ENCODE peak calls at places on chromosome 7, in seven cellular contexts. Q is NCI-H82, J is adipocyte, F is MM.1S, I is H54, H is NCI-H2081, S is cerebellum. B is an unnamed sample.

GRCh38 chr7:4726051-4726450 is 44.0 kb downstream of the FOXK1 start:
- DNase-seq in I (no peak), S (no peak), J (no peak), Q (no peak), H (no peak), F (no peak), B (no peak)

GRCh38 chr7:127650842-127651555 is 995 bp upstream of the SND1 start:
- DNase-seq in F (peak), I (no peak), J (no peak), H (peak), Q (peak), S (peak), B (peak)

GRCh38 chr7:80078159-80078731 is 56.4 kb upstream of the GNAI1 start:
- DNase-seq in F (peak), Q (no peak), J (peak), H (no peak), I (no peak), S (no peak), B (no peak)

GRCh38 chr7:154842608-154843007 is 160.3 kb downstream of the PAXIP1 start:
- DNase-seq in F (no peak), H (no peak), J (no peak), I (no peak), Q (no peak), S (no peak), B (no peak)

GRCh38 chr7:20783716-20784310 is 2.9 kb downstream of the SP8 start:
- DNase-seq in I (no peak), H (peak), Q (peak), S (no peak), J (peak), F (no peak), B (peak)

GRCh38 chr7:6482307-6482706 is 34.6 kb upstream of the DAGLB start:
- DNase-seq in S (no peak), J (no peak), H (no peak), Q (no peak), F (no peak), I (no peak), B (no peak)

GRCh38 chr7:35477609-35478008 is 217.3 kb downstream of the HERPUD2 start:
- DNase-seq in Q (no peak), H (no peak), S (no peak), I (no peak), J (no peak), F (no peak), B (no peak)

GRCh38 chr7:69516208-69516820 is 82.0 kb upstream of the AUTS2 start:
- DNase-seq in Q (no peak), I (no peak), J (no peak), H (no peak), S (no peak), F (no peak), B (no peak)

GRCh38 chr7:50463035-50463434 is 12.9 kb upstream of the FIGNL1 start:
- DNase-seq in Q (no peak), H (no peak), S (no peak), F (no peak), I (no peak), J (no peak), B (no peak)

GRCh38 chr7:131159961-131160361 is 167.7 kb upstream of the MKLN1 start:
- DNase-seq in S (no peak), H (peak), Q (no peak), F (no peak), I (no peak), J (peak), B (no peak)

GRCh38 chr7:95865716-95866371 is 93.5 kb downstream of the DYNC1I1 start:
- DNase-seq in J (peak), I (no peak), F (no peak), S (no peak), Q (peak), H (no peak), B (peak)

GRCh38 chr7:34133356-34133982 is 228.1 kb downstream of the BMPER start:
- DNase-seq in S (no peak), J (peak), H (no peak), F (no peak), Q (peak), I (peak), B (peak)

GRCh38 chr7:99386584-99387238 is 12.2 kb downstream of the ARPC1B start:
- DNase-seq in H (no peak), Q (peak), I (no peak), S (no peak), J (peak), F (peak), B (peak)

GRCh38 chr7:35805876-35806275 is 5.0 kb downstream of the SEPTIN7 start:
- DNase-seq in S (peak), I (no peak), Q (no peak), J (peak), H (no peak), F (no peak), B (no peak)

GRCh38 chr7:233456-234035 is 41.2 kb downstream of the FAM20C start:
- DNase-seq in S (no peak), J (no peak), I (no peak), Q (no peak), H (no peak), F (no peak), B (peak)

GRCh38 chr7:108456845-108457540 is 757 bp upstream of the NRCAM start:
- DNase-seq in F (no peak), H (no peak), J (peak), I (no peak), S (no peak), Q (no peak), B (no peak)

GRCh38 chr7:108002726-108003590 is at the start of gene LAMB1:
- DNase-seq in H (peak), I (peak), J (peak), Q (peak), S (peak), F (no peak), B (peak)

GRCh38 chr7:16347461-16348192 is 73.7 kb downstream of the CRPPA start:
- DNase-seq in S (no peak), Q (peak), I (no peak), J (no peak), F (no peak), H (no peak), B (peak)

GRCh38 chr7:38704751-38705150 is 73.6 kb upstream of the AMPH start:
- DNase-seq in F (no peak), J (peak), I (no peak), S (no peak), H (no peak), Q (no peak), B (no peak)

GRCh38 chr7:157000047-157000726 is 10.3 kb downstream of the MNX1 start:
- DNase-seq in J (no peak), F (peak), Q (no peak), S (no peak), I (no peak), H (no peak), B (no peak)

GRCh38 chr7:135160098-135160857 is 10.2 kb downstream of the CYREN start:
- DNase-seq in Q (no peak), F (peak), I (no peak), H (no peak), J (peak), S (no peak), B (peak)

GRCh38 chr7:115019882-115020605 is 98.2 kb downstream of the MDFIC start:
- DNase-seq in I (no peak), S (no peak), Q (peak), H (no peak), J (no peak), F (no peak), B (no peak)

GRCh38 chr7:19538036-19538435 is 170.8 kb downstream of the POLR1F start:
- DNase-seq in F (no peak), Q (peak), S (no peak), J (peak), H (no peak), I (no peak), B (peak)

GRCh38 chr7:16590424-16590823 is 55.1 kb downstream of the ANKMY2 start:
- DNase-seq in F (no peak), Q (peak), H (no peak), I (no peak), S (peak), J (no peak), B (no peak)

GRCh38 chr7:3232228-3232627 is 68.8 kb upstream of the SDK1 start:
- DNase-seq in H (no peak), F (no peak), S (no peak), I (no peak), J (peak), Q (no peak), B (no peak)

GRCh38 chr7:85125679-85126078 is 61.2 kb downstream of the SEMA3D start:
- DNase-seq in H (no peak), S (no peak), J (peak), F (no peak), I (no peak), Q (peak), B (peak)

GRCh38 chr7:132455306-132455705 is 121.0 kb downstream of the PLXNA4 start:
- DNase-seq in Q (peak), H (no peak), S (no peak), F (no peak), I (no peak), J (no peak), B (no peak)

GRCh38 chr7:50697686-50698085 is 85.0 kb downstream of the GRB10 start:
- DNase-seq in J (no peak), Q (peak), S (no peak), H (no peak), I (no peak), F (no peak), B (no peak)

GRCh38 chr7:32167256-32167655 is 97.0 kb upstream of the PDE1C start:
- DNase-seq in H (no peak), Q (no peak), F (no peak), I (no peak), S (no peak), J (no peak), B (no peak)

GRCh38 chr7:61111-61510 is 131.3 kb upstream of the FAM20C start:
- DNase-seq in I (no peak), S (no peak), Q (no peak), F (no peak), J (no peak), H (no peak), B (no peak)

GRCh38 chr7:35993663-35994622 is 159.1 kb upstream of the EEPD1 start:
- DNase-seq in I (no peak), J (peak), F (no peak), Q (no peak), H (no peak), S (no peak), B (no peak)

GRCh38 chr7:70530191-70530590 is 601.8 kb upstream of the GALNT17 start:
- DNase-seq in I (no peak), F (no peak), Q (peak), S (no peak), H (no peak), J (no peak), B (no peak)

GRCh38 chr7:107643407-107643806 is 17.2 kb upstream of the SLC26A4 start:
- DNase-seq in Q (no peak), H (no peak), S (no peak), I (peak), J (peak), F (no peak), B (no peak)

GRCh38 chr7:157528785-157529341 is 192.1 kb downstream of the DNAJB6 start:
- DNase-seq in J (no peak), S (no peak), Q (no peak), I (no peak), H (no peak), F (no peak), B (no peak)

GRCh38 chr7:67438174-67438837 is 441.7 kb downstream of the TYW1 start:
- DNase-seq in I (no peak), Q (no peak), S (no peak), J (no peak), H (no peak), F (no peak), B (no peak)

GRCh38 chr7:30166841-30167235 is 32.1 kb downstream of the MTURN start:
- DNase-seq in Q (no peak), S (no peak), J (no peak), I (no peak), H (no peak), F (no peak), B (no peak)

GRCh38 chr7:135204271-135204872 is 7.0 kb downstream of the WDR91 start:
- DNase-seq in S (no peak), F (no peak), J (no peak), I (no peak), H (no peak), Q (no peak), B (no peak)

GRCh38 chr7:33155811-33156210 is 26.4 kb downstream of the BBS9 start:
- DNase-seq in H (no peak), S (no peak), F (no peak), Q (no peak), I (no peak), J (peak), B (no peak)

GRCh38 chr7:104980969-104981670 is 32.9 kb upstream of the KMT2E start:
- DNase-seq in Q (peak), F (peak), S (peak), I (no peak), H (peak), J (peak), B (peak)

GRCh38 chr7:15737586-15737985 is 51.1 kb upstream of the MEOX2 start:
- DNase-seq in F (no peak), H (no peak), I (no peak), J (no peak), Q (no peak), S (no peak), B (peak)